ENCODE peak calls at places on chromosome 13, in six cellular contexts. One of them, this sample, is unnamed.

GRCh38 chr13:90564096-90564495 is 783.4 kb upstream of the MIR17HG start:
- DNase-seq in HFF-Myc: no peak
- DNase-seq in neural progenitor cell: no peak
- DNase-seq in thyroid gland: no peak
- DNase-seq in NB4: no peak
- DNase-seq in cardiac fibroblast: no peak
- DNase-seq in this sample: no peak

GRCh38 chr13:56736966-56737365 is 403.8 kb upstream of the PRR20A start:
- DNase-seq in HFF-Myc: no peak
- DNase-seq in neural progenitor cell: no peak
- DNase-seq in thyroid gland: no peak
- DNase-seq in NB4: no peak
- DNase-seq in cardiac fibroblast: no peak
- DNase-seq in this sample: no peak

GRCh38 chr13:34343413-34343812 is 525.5 kb downstream of the RFC3 start:
- DNase-seq in HFF-Myc: no peak
- DNase-seq in neural progenitor cell: no peak
- DNase-seq in thyroid gland: no peak
- DNase-seq in NB4: no peak
- DNase-seq in cardiac fibroblast: no peak
- DNase-seq in this sample: no peak

GRCh38 chr13:27599845-27600553 is 20.3 kb downstream of the LNX2 start:
- DNase-seq in HFF-Myc: no peak
- DNase-seq in neural progenitor cell: no peak
- DNase-seq in thyroid gland: peak
- DNase-seq in NB4: no peak
- DNase-seq in cardiac fibroblast: peak
- DNase-seq in this sample: no peak

GRCh38 chr13:87058786-87059329 is 612.3 kb upstream of the SLITRK5 start:
- DNase-seq in HFF-Myc: no peak
- DNase-seq in neural progenitor cell: no peak
- DNase-seq in thyroid gland: no peak
- DNase-seq in NB4: no peak
- DNase-seq in cardiac fibroblast: no peak
- DNase-seq in this sample: no peak

GRCh38 chr13:109494955-109495354 is 291.4 kb downstream of the IRS2 start:
- DNase-seq in HFF-Myc: no peak
- DNase-seq in neural progenitor cell: no peak
- DNase-seq in thyroid gland: no peak
- DNase-seq in NB4: no peak
- DNase-seq in cardiac fibroblast: peak
- DNase-seq in this sample: no peak

GRCh38 chr13:35840991-35841604 is 290.1 kb downstream of the DCLK1 start:
- DNase-seq in HFF-Myc: no peak
- DNase-seq in neural progenitor cell: no peak
- DNase-seq in thyroid gland: no peak
- DNase-seq in NB4: no peak
- DNase-seq in cardiac fibroblast: peak
- DNase-seq in this sample: no peak

GRCh38 chr13:110853235-110853721 is 61.6 kb downstream of the ANKRD10 start:
- DNase-seq in HFF-Myc: no peak
- DNase-seq in neural progenitor cell: peak
- DNase-seq in thyroid gland: no peak
- DNase-seq in NB4: no peak
- DNase-seq in cardiac fibroblast: peak
- DNase-seq in this sample: no peak

GRCh38 chr13:109918179-109918651 is 131.8 kb upstream of the IRS2 start:
- DNase-seq in HFF-Myc: no peak
- DNase-seq in neural progenitor cell: peak
- DNase-seq in thyroid gland: no peak
- DNase-seq in NB4: peak
- DNase-seq in cardiac fibroblast: peak
- DNase-seq in this sample: no peak

GRCh38 chr13:46183018-46183940 is 1.3 kb upstream of the LCP1 start:
- DNase-seq in HFF-Myc: no peak
- DNase-seq in neural progenitor cell: no peak
- DNase-seq in thyroid gland: no peak
- DNase-seq in NB4: peak
- DNase-seq in cardiac fibroblast: no peak
- DNase-seq in this sample: no peak

GRCh38 chr13:90534617-90535340 is 812.7 kb upstream of the MIR17HG start:
- DNase-seq in HFF-Myc: no peak
- DNase-seq in neural progenitor cell: no peak
- DNase-seq in thyroid gland: no peak
- DNase-seq in NB4: no peak
- DNase-seq in cardiac fibroblast: no peak
- DNase-seq in this sample: no peak

GRCh38 chr13:28716511-28716910 is 2.3 kb downstream of the SLC46A3 start:
- DNase-seq in HFF-Myc: peak
- DNase-seq in neural progenitor cell: no peak
- DNase-seq in thyroid gland: no peak
- DNase-seq in NB4: no peak
- DNase-seq in cardiac fibroblast: peak
- DNase-seq in this sample: no peak

GRCh38 chr13:79525458-79525857 is 44.5 kb downstream of the NDFIP2 start:
- DNase-seq in HFF-Myc: no peak
- DNase-seq in neural progenitor cell: no peak
- DNase-seq in thyroid gland: no peak
- DNase-seq in NB4: peak
- DNase-seq in cardiac fibroblast: no peak
- DNase-seq in this sample: no peak

GRCh38 chr13:91664036-91664435 is 265.6 kb downstream of the GPC5 start:
- DNase-seq in HFF-Myc: no peak
- DNase-seq in neural progenitor cell: no peak
- DNase-seq in thyroid gland: no peak
- DNase-seq in NB4: no peak
- DNase-seq in cardiac fibroblast: no peak
- DNase-seq in this sample: no peak

GRCh38 chr13:98265669-98266551 is 88.8 kb upstream of the RNF113B start:
- DNase-seq in HFF-Myc: no peak
- DNase-seq in neural progenitor cell: no peak
- DNase-seq in thyroid gland: no peak
- DNase-seq in NB4: no peak
- DNase-seq in cardiac fibroblast: no peak
- DNase-seq in this sample: no peak

GRCh38 chr13:67341406-67341805 is 111.3 kb upstream of the PCDH9 start:
- DNase-seq in HFF-Myc: no peak
- DNase-seq in neural progenitor cell: no peak
- DNase-seq in thyroid gland: no peak
- DNase-seq in NB4: no peak
- DNase-seq in cardiac fibroblast: peak
- DNase-seq in this sample: no peak

GRCh38 chr13:41707192-41707858 is 250.0 kb downstream of the RGCC start:
- DNase-seq in HFF-Myc: no peak
- DNase-seq in neural progenitor cell: no peak
- DNase-seq in thyroid gland: no peak
- DNase-seq in NB4: no peak
- DNase-seq in cardiac fibroblast: no peak
- DNase-seq in this sample: no peak

GRCh38 chr13:39350461-39350881 is 252.5 kb downstream of the LHFPL6 start:
- DNase-seq in HFF-Myc: no peak
- DNase-seq in neural progenitor cell: peak
- DNase-seq in thyroid gland: peak
- DNase-seq in NB4: no peak
- DNase-seq in cardiac fibroblast: no peak
- DNase-seq in this sample: no peak

GRCh38 chr13:42538996-42539395 is 35.0 kb upstream of the TNFSF11 start:
- DNase-seq in HFF-Myc: no peak
- DNase-seq in neural progenitor cell: no peak
- DNase-seq in thyroid gland: no peak
- DNase-seq in NB4: no peak
- DNase-seq in cardiac fibroblast: no peak
- DNase-seq in this sample: no peak

GRCh38 chr13:89816404-89816803 is 1531.1 kb upstream of the MIR17HG start:
- DNase-seq in HFF-Myc: no peak
- DNase-seq in neural progenitor cell: no peak
- DNase-seq in thyroid gland: no peak
- DNase-seq in NB4: no peak
- DNase-seq in cardiac fibroblast: no peak
- DNase-seq in this sample: no peak

GRCh38 chr13:58343081-58343480 is 711.5 kb downstream of the PCDH17 start:
- DNase-seq in HFF-Myc: no peak
- DNase-seq in neural progenitor cell: no peak
- DNase-seq in thyroid gland: no peak
- DNase-seq in NB4: no peak
- DNase-seq in cardiac fibroblast: peak
- DNase-seq in this sample: no peak

GRCh38 chr13:91329736-91330135 is 17.8 kb upstream of the MIR17HG start:
- DNase-seq in HFF-Myc: no peak
- DNase-seq in neural progenitor cell: no peak
- DNase-seq in thyroid gland: no peak
- DNase-seq in NB4: no peak
- DNase-seq in cardiac fibroblast: no peak
- DNase-seq in this sample: no peak

GRCh38 chr13:76720416-76720815 is 165.8 kb downstream of the KCTD12 start:
- DNase-seq in HFF-Myc: no peak
- DNase-seq in neural progenitor cell: no peak
- DNase-seq in thyroid gland: no peak
- DNase-seq in NB4: no peak
- DNase-seq in cardiac fibroblast: no peak
- DNase-seq in this sample: no peak

GRCh38 chr13:24215007-24215633 is 54.6 kb downstream of the SPATA13 start:
- DNase-seq in HFF-Myc: no peak
- DNase-seq in neural progenitor cell: no peak
- DNase-seq in thyroid gland: no peak
- DNase-seq in NB4: no peak
- DNase-seq in cardiac fibroblast: no peak
- DNase-seq in this sample: no peak

GRCh38 chr13:49220035-49220855 is at the start of gene MLNR:
- DNase-seq in HFF-Myc: no peak
- DNase-seq in neural progenitor cell: peak
- DNase-seq in thyroid gland: peak
- DNase-seq in NB4: no peak
- DNase-seq in cardiac fibroblast: no peak
- DNase-seq in this sample: no peak

GRCh38 chr13:30394798-30395191 is 27.5 kb upstream of the UBE2L5 start:
- DNase-seq in HFF-Myc: no peak
- DNase-seq in neural progenitor cell: no peak
- DNase-seq in thyroid gland: no peak
- DNase-seq in NB4: peak
- DNase-seq in cardiac fibroblast: peak
- DNase-seq in this sample: peak

GRCh38 chr13:28231642-28232041 is 93.3 kb downstream of the PAN3 start:
- DNase-seq in HFF-Myc: no peak
- DNase-seq in neural progenitor cell: no peak
- DNase-seq in thyroid gland: no peak
- DNase-seq in NB4: no peak
- DNase-seq in cardiac fibroblast: no peak
- DNase-seq in this sample: no peak

DNA sequence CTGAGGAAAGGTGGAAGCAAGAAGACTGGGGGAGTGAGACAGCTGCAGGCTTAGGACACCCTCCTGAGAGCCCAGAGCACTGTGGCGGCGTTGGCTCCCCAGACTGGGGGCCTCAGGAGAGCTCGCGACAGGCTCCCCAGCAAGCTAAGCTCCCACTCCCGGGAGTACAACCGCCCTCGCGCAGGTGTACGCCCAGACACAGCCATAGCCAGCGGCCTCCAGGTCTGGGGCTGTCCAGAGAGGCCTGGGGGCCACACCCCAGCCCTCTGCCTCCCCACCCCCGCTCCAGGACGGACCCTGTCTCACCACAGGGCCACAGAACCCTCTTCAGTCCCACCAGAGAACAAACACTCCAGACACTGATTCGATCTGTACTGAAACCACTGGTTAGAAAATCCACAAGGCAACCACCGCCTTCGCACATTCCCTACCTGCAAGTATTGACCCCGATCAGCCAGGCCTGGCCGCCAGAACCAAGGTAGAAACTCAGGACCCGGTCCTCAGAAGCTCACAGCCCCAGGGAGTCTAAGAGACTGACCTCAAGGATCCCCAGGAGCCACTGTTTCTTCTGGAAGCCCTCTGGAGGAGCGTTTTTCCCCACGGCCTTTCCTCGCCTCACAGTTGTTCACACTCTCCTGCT is 16.3 kb downstream of the ZIC5 start:
- DNase-seq in HFF-Myc: no peak
- DNase-seq in neural progenitor cell: no peak
- DNase-seq in thyroid gland: no peak
- DNase-seq in NB4: no peak
- DNase-seq in cardiac fibroblast: no peak
- DNase-seq in this sample: no peak
- H3K4me3 ChIP-seq in HFF-Myc: no peak
- H3K4me3 ChIP-seq in neural progenitor cell: peak
- H3K4me3 ChIP-seq in thyroid gland: no peak
- H3K4me3 ChIP-seq in NB4: no peak
- H3K4me3 ChIP-seq in cardiac fibroblast: no peak
- H3K4me3 ChIP-seq in this sample: no peak

GRCh38 chr13:26050568-26051230 is 1.1 kb downstream of the SHISA2 start:
- DNase-seq in HFF-Myc: no peak
- DNase-seq in neural progenitor cell: peak
- DNase-seq in thyroid gland: peak
- DNase-seq in NB4: no peak
- DNase-seq in cardiac fibroblast: peak
- DNase-seq in this sample: no peak
- H3K4me3 ChIP-seq in HFF-Myc: no peak
- H3K4me3 ChIP-seq in neural progenitor cell: peak
- H3K4me3 ChIP-seq in thyroid gland: peak
- H3K4me3 ChIP-seq in NB4: no peak
- H3K4me3 ChIP-seq in cardiac fibroblast: no peak
- H3K4me3 ChIP-seq in this sample: peak

GRCh38 chr13:108213946-108214345 is 1.4 kb downstream of the LIG4 start:
- DNase-seq in HFF-Myc: no peak
- DNase-seq in neural progenitor cell: peak
- DNase-seq in thyroid gland: no peak
- DNase-seq in NB4: no peak
- DNase-seq in cardiac fibroblast: peak
- DNase-seq in this sample: peak
- H3K4me3 ChIP-seq in HFF-Myc: peak
- H3K4me3 ChIP-seq in neural progenitor cell: peak
- H3K4me3 ChIP-seq in thyroid gland: peak
- H3K4me3 ChIP-seq in NB4: no peak
- H3K4me3 ChIP-seq in cardiac fibroblast: peak
- H3K4me3 ChIP-seq in this sample: peak

GRCh38 chr13:114064516-114065140 is 67.8 kb downstream of the RASA3 start:
- DNase-seq in HFF-Myc: peak
- DNase-seq in neural progenitor cell: peak
- DNase-seq in thyroid gland: no peak
- DNase-seq in NB4: no peak
- DNase-seq in cardiac fibroblast: peak
- DNase-seq in this sample: no peak
- H3K4me3 ChIP-seq in HFF-Myc: peak
- H3K4me3 ChIP-seq in neural progenitor cell: no peak
- H3K4me3 ChIP-seq in thyroid gland: peak
- H3K4me3 ChIP-seq in NB4: peak
- H3K4me3 ChIP-seq in cardiac fibroblast: peak
- H3K4me3 ChIP-seq in this sample: no peak

GRCh38 chr13:59445812-59446211 is 717.9 kb downstream of the DIAPH3 start:
- DNase-seq in HFF-Myc: no peak
- DNase-seq in neural progenitor cell: no peak
- DNase-seq in thyroid gland: no peak
- DNase-seq in NB4: no peak
- DNase-seq in cardiac fibroblast: no peak
- DNase-seq in this sample: peak
- H3K4me3 ChIP-seq in HFF-Myc: no peak
- H3K4me3 ChIP-seq in neural progenitor cell: no peak
- H3K4me3 ChIP-seq in thyroid gland: no peak
- H3K4me3 ChIP-seq in NB4: no peak
- H3K4me3 ChIP-seq in cardiac fibroblast: no peak
- H3K4me3 ChIP-seq in this sample: no peak

GRCh38 chr13:106159295-106160195 is 375.9 kb downstream of the EFNB2 start:
- DNase-seq in HFF-Myc: no peak
- DNase-seq in neural progenitor cell: no peak
- DNase-seq in thyroid gland: peak
- DNase-seq in NB4: no peak
- DNase-seq in cardiac fibroblast: no peak
- DNase-seq in this sample: no peak
- H3K4me3 ChIP-seq in HFF-Myc: no peak
- H3K4me3 ChIP-seq in neural progenitor cell: no peak
- H3K4me3 ChIP-seq in thyroid gland: no peak
- H3K4me3 ChIP-seq in NB4: no peak
- H3K4me3 ChIP-seq in cardiac fibroblast: no peak
- H3K4me3 ChIP-seq in this sample: no peak